ENCODE peak calls at places on chromosomes 2 and 18, in eight cellular contexts. O is SK-N-SH, K is sigmoid colon, J is K562, U is spleen, C is endothelial cell of umbilical vein, P is vagina, W is transverse colon. B is an unnamed sample. For H3K36me3 and H3K4me1, the result is how much of the 10 kb centered on the place peaks cover.

GRCh38 chr18:51255694-51256093 is 58.2 kb upstream of the MEX3C start:
- DNase-seq in O (no peak), K (no peak), J (no peak), U (no peak), C (no peak), P (no peak), W (no peak), B (no peak)

GRCh38 chr2:217185265-217185995 is 325.6 kb upstream of the TNP1 start:
- DNase-seq in O (no peak), K (no peak), J (no peak), U (no peak), C (no peak), P (no peak), W (no peak), B (no peak)

GRCh38 chr18:74990563-74991081 is 218.3 kb downstream of the PTGR3 start:
- DNase-seq in O (no peak), K (no peak), J (no peak), U (no peak), C (peak), P (no peak), W (no peak), B (no peak)

GRCh38 chr2:119233326-119234020 is 9.8 kb downstream of the STEAP3 start:
- DNase-seq in O (no peak), K (no peak), J (no peak), U (no peak), C (no peak), P (no peak), W (no peak), B (no peak)

GRCh38 chr2:174753038-174753633 is 11.1 kb downstream of the CHRNA1 start:
- DNase-seq in O (no peak), K (no peak), J (no peak), U (no peak), C (no peak), P (no peak), W (no peak), B (no peak)

GRCh38 chr18:45621068-45621511 is 5.8 kb downstream of the SLC14A2 start:
- DNase-seq in O (peak), K (no peak), J (peak), U (no peak), C (peak), P (no peak), W (peak), B (no peak)

GRCh38 chr2:164859251-164859818 is 17.7 kb upstream of the COBLL1 start:
- DNase-seq in O (no peak), K (no peak), J (no peak), U (no peak), C (no peak), P (no peak), W (no peak), B (no peak)

GRCh38 chr2:163878718-163879117 is 142.9 kb upstream of the FIGN start:
- DNase-seq in O (peak), K (no peak), J (peak), U (no peak), C (peak), P (no peak), W (no peak), B (no peak)

GRCh38 chr2:3377279-3377611 is 373 bp downstream of the EIPR1 start:
- DNase-seq in O (peak), K (no peak), J (peak), U (no peak), C (no peak), P (no peak), W (no peak), B (no peak)

GRCh38 chr2:45009303-45009927 is at the start of gene SIX2:
- DNase-seq in O (peak), K (peak), J (peak), U (no peak), C (peak), P (no peak), W (peak), B (peak)

GRCh38 chr2:69734040-69734611 is 7.8 kb upstream of the ANXA4 start:
- DNase-seq in O (no peak), K (no peak), J (no peak), U (no peak), C (no peak), P (no peak), W (no peak), B (no peak)

GRCh38 chr18:13485182-13485581 is 241.2 kb downstream of the FAM210A start:
- DNase-seq in O (no peak), K (no peak), J (no peak), U (no peak), C (no peak), P (no peak), W (no peak), B (no peak)

GRCh38 chr2:101328474-101329007 is 20.0 kb upstream of the RNF149 start:
- DNase-seq in O (no peak), K (no peak), J (no peak), U (no peak), C (peak), P (no peak), W (peak), B (no peak)

GRCh38 chr2:179946810-179947485 is 60.1 kb downstream of the CWC22 start:
- DNase-seq in O (peak), K (no peak), J (no peak), U (no peak), C (no peak), P (no peak), W (no peak), B (no peak)

GRCh38 chr18:68791801-68792200 is 6.1 kb upstream of the CCDC102B start:
- DNase-seq in O (no peak), K (no peak), J (no peak), U (no peak), C (no peak), P (no peak), W (no peak), B (no peak)

GRCh38 chr2:217103752-217104540 is 244.1 kb upstream of the TNP1 start:
- DNase-seq in O (no peak), K (no peak), J (no peak), U (no peak), C (no peak), P (no peak), W (no peak), B (peak)

GRCh38 chr2:205198130-205198505 is 484.2 kb upstream of the NRP2 start:
- DNase-seq in O (no peak), K (no peak), J (no peak), U (no peak), C (peak), P (no peak), W (no peak), B (no peak)

GRCh38 chr2:8120979-8121825 is 560.7 kb upstream of the ID2 start:
- DNase-seq in O (no peak), K (no peak), J (no peak), U (no peak), C (no peak), P (no peak), W (no peak), B (no peak)

GRCh38 chr18:49762191-49763077 is 50.9 kb downstream of the ACAA2 start:
- DNase-seq in O (no peak), K (no peak), J (no peak), U (no peak), C (no peak), P (peak), W (no peak), B (no peak)

GRCh38 chr2:219449609-219450008 is 15.0 kb downstream of the SPEG start:
- DNase-seq in O (no peak), K (no peak), J (no peak), U (no peak), C (no peak), P (no peak), W (no peak), B (no peak)
- H3K36me3 ChIP-seq in O (under half), K (under half), J (under half), U (under half), C (under half), P (under half), W (under half), B (under half)

DNA sequence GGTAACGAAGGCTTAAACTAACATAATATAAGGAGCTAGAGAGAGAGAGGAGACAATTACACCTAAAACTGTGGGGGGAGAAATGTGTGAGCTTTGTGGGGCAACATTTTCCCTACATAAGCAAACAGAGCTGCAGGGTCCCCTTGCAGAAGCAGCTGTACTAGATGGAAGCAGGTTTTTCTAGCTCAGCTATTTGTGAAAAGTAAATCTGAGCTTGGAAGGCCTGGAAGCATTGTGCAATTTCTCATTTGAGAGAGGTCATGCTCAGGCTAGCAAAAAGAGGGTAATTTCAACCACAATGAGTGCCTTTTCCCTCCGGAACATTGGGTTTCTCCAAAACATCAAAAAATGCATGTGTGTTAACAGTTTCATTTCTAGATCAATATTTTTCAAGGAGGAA is 130.0 kb downstream of the ARL4C start:
- DNase-seq in O (no peak), K (no peak), J (no peak), U (no peak), C (no peak), P (no peak), W (no peak), B (no peak)
- H3K4me1 ChIP-seq in O (under half), K (half or more), J (under half), U (under half), C (under half), P (half or more), W (under half), B (under half)

GRCh38 chr18:23135679-23136325 is 517 bp downstream of the CABLES1 start:
- DNase-seq in O (peak), K (no peak), J (no peak), U (peak), C (no peak), P (no peak), W (peak), B (no peak)
- TF ChIP-seq POLR2AphosphoS5 in O (no peak), K (no peak), J (no peak), U (no peak), C (no peak), P (no peak), W (no peak), B (no peak)

DNA sequence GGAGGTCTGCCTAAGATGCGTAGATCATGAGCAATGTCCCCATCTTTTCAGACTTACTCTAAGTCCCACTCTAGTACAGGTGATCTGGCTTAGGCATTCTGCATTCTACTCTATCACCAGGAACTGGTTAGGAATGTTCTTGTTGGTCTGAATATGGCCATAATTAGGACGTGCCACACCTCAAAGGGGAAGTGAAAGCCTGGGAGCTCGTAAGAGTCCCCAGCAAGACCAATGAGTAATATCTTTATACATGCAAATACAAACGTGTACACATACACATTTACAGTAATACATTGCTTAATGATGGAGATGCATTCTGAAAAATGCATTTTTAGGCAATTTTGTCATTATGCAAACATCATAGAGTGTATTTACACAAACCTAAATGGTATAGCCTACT is 19.4 kb upstream of the ERCC3 start:
- DNase-seq in O (no peak), K (no peak), J (no peak), U (no peak), C (no peak), P (no peak), W (peak), B (no peak)
- H3K36me3 ChIP-seq in O (half or more), K (under half), J (half or more), U (half or more), C (under half), P (under half), W (under half), B (half or more)

DNA sequence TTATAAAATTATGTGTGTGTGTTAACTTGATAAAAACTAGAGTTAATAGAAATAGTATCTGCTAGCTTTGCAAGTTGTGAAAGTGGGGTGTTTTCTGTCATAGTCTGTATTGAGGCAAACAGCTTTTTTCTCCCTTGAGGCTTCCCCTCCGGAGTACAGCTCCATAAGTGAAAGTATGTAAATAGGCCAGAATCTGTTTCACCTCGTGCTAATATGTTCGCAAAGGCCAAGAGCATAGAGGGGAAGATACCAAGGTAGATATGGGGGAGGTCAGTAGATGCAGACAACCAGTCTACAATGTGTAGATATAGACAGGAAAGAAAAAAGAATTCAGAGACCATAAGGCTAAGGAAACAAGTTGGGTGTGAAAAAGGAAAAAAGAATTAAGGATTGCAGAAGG is 72.9 kb downstream of the PTRHD1 start:
- DNase-seq in O (no peak), K (no peak), J (no peak), U (no peak), C (no peak), P (no peak), W (no peak), B (no peak)
- H3K4me1 ChIP-seq in O (under half), K (under half), J (under half), U (under half), C (under half), P (under half), W (under half), B (under half)

B was measured in esophagus muscularis mucosa.